ENCODE peak calls at places on chromosomes 13 and 19, in four cellular contexts. S, Z, K and Y are unnamed samples.
A peak's percentile ranks its signal among the peaks of the same experiment; 100 is the strongest.

GRCh38 chr19:39342647-39343305 is 555 bp downstream of the SAMD4B start:
- DNase-seq in S (no peak), K (peak; percentile 41), Z (no peak), Y (no peak)

GRCh38 chr13:20414475-20415287 is 111.0 kb downstream of the CRYL1 start:
- DNase-seq in S (no peak), K (no peak), Z (no peak), Y (no peak)

GRCh38 chr13:110262494-110262893 is 44.5 kb downstream of the COL4A1 start:
- DNase-seq in S (no peak), K (no peak), Z (no peak), Y (no peak)

GRCh38 chr19:44818470-44818856 is 9.6 kb downstream of the BCAM start:
- DNase-seq in Z (no peak), K (no peak), S (no peak), Y (no peak)

GRCh38 chr19:11168568-11168967 is 13.0 kb upstream of the SPC24 start:
- DNase-seq in S (peak; percentile 96), Z (no peak), K (no peak), Y (no peak)

GRCh38 chr13:50724913-50725312 is 118.6 kb downstream of the DLEU7 start:
- DNase-seq in S (no peak), K (no peak), Z (no peak), Y (no peak)

GRCh38 chr19:39104104-39104708 is 20.0 kb downstream of the ACP7 start:
- DNase-seq in S (no peak), Z (no peak), K (no peak), Y (no peak)

GRCh38 chr19:44848036-44848804 is 2.1 kb downstream of the NECTIN2 start:
- DNase-seq in S (no peak), Z (no peak), K (peak; percentile 69), Y (no peak)

GRCh38 chr13:28532226-28533048 is 37.5 kb upstream of the FLT1 start:
- DNase-seq in Z (peak; percentile 12), K (peak; percentile 26), S (no peak), Y (no peak)

GRCh38 chr19:43784981-43785808 is 4.4 kb upstream of the KCNN4 start:
- DNase-seq in S (peak; percentile 84), Z (peak; percentile 57), K (peak; percentile 83), Y (peak; percentile 31)

GRCh38 chr19:45767881-45768643 is 990 bp downstream of the SIX5 start:
- DNase-seq in K (peak; percentile 72), Z (no peak), S (peak; percentile 78), Y (no peak)

GRCh38 chr19:32063601-32064000 is 281.8 kb upstream of the ZNF507 start:
- DNase-seq in S (no peak), Z (no peak), K (no peak), Y (no peak)

GRCh38 chr13:90883592-90883991 is 463.9 kb upstream of the MIR17HG start:
- DNase-seq in K (peak; percentile 10), Z (no peak), S (no peak), Y (no peak)